ENCODE peak calls at places on chromosomes 16 and 17, in six cellular contexts. N, F, W, E, C and Z are unnamed samples.

GRCh38 chr17:33091271-33091670 is 99.6 kb downstream of the SPACA3 start:
- DNase-seq in N (peak; percentile 63), E (no peak), W (no peak), F (no peak), C (no peak), Z (no peak)

GRCh38 chr17:16872836-16873653 is 98.9 kb downstream of the TNFRSF13B start:
- DNase-seq in C (peak; percentile 72), N (no peak), W (no peak), E (no peak), F (peak; percentile 26), Z (peak; percentile 60)

GRCh38 chr17:17547210-17547764 is 44.2 kb downstream of the PEMT start:
- DNase-seq in C (no peak), N (no peak), W (no peak), F (peak; percentile 46), E (no peak), Z (no peak)

GRCh38 chr16:86122681-86123342 is 223.8 kb downstream of the IRF8 start:
- DNase-seq in W (peak; percentile 58), C (no peak), N (no peak), F (no peak), E (no peak), Z (no peak)

GRCh38 chr17:9371019-9371418 is 204.6 kb downstream of the STX8 start:
- DNase-seq in C (peak; percentile 48), W (no peak), N (peak; percentile 98), E (no peak), F (no peak), Z (no peak)

GRCh38 chr17:56887105-56887504 is 26.7 kb downstream of the TRIM25 start:
- DNase-seq in E (no peak), N (peak; percentile 10), C (no peak), W (no peak), F (no peak), Z (no peak)

GRCh38 chr16:22337045-22337444 is 37.4 kb downstream of the CDR2 start:
- DNase-seq in W (no peak), F (no peak), N (no peak), C (no peak), E (no peak), Z (no peak)

GRCh38 chr16:49456763-49457162 is 83.2 kb downstream of the C16orf78 start:
- DNase-seq in F (no peak), E (no peak), W (peak; percentile 44), C (no peak), N (no peak), Z (no peak)

GRCh38 chr16:89360760-89361435 is 129.5 kb downstream of the ANKRD11 start:
- DNase-seq in E (no peak), W (no peak), C (no peak), F (no peak), N (no peak), Z (no peak)

DNA sequence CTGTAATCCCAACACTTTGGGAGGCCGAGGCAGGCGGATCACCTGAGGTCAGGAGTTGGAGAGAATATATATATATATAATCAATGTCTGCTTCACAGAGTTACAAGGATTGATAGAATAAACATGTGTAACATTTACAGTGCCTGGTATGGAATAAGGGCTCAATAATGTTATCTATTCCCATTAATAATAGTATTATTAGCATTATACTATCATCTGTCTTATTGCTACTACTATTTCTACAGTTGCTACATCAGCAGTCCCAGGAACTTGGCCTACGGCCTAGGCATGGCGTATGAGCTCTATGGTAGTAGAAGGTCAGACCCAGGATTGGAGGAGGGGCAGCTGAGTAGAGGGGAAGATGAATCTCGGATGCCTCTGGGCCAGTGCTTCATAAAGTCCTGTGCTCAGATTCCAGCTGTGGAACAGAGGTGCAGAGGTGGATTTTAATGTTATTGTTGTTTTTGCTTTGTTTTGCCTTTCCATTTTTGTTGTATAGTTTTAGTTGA is 146.3 kb upstream of the TBX2 start:
- DNase-seq in C (no peak), N (no peak), F (peak; percentile 45), W (no peak), E (no peak), Z (no peak)
- H3K4me1 ChIP-seq in C (peaks cover 37% of the 10 kb centered on the region), N (peaks cover 33% of the 10 kb centered on the region), F (peaks cover 22% of the 10 kb centered on the region), W (peaks cover 29% of the 10 kb centered on the region), E (peaks cover 12% of the 10 kb centered on the region), Z (peaks cover 6% of the 10 kb centered on the region)

GRCh38 chr17:20153231-20153630 is 144.1 kb downstream of the SPECC1 start:
- DNase-seq in C (no peak), N (no peak), W (no peak), F (no peak), E (no peak), Z (no peak)
- H3K4me3 ChIP-seq in C (no peak overlapping the region), N (no peak overlapping the region), W (no peak overlapping the region), F (no peak overlapping the region), E (no peak overlapping the region), Z (no peak overlapping the region)

GRCh38 chr17:19397556-19398041 is 10.6 kb upstream of the MFAP4 start:
- DNase-seq in F (no peak), C (no peak), N (no peak), E (no peak), W (no peak), Z (no peak)

GRCh38 chr17:19401321-19402010 is 9.6 kb upstream of the RNF112 start:
- DNase-seq in W (peak; percentile 35), N (no peak), C (no peak), E (no peak), F (no peak), Z (no peak)

GRCh38 chr17:19403021-19403420 is 8.0 kb upstream of the RNF112 start:
- DNase-seq in F (no peak), E (no peak), N (no peak), W (peak; percentile 51), C (no peak), Z (no peak)

GRCh38 chr17:19398301-19399181 is 11.6 kb upstream of the MFAP4 start:
- DNase-seq in N (peak; percentile 19), W (peak; percentile 85), C (no peak), E (no peak), F (peak; percentile 43), Z (no peak)

DNA sequence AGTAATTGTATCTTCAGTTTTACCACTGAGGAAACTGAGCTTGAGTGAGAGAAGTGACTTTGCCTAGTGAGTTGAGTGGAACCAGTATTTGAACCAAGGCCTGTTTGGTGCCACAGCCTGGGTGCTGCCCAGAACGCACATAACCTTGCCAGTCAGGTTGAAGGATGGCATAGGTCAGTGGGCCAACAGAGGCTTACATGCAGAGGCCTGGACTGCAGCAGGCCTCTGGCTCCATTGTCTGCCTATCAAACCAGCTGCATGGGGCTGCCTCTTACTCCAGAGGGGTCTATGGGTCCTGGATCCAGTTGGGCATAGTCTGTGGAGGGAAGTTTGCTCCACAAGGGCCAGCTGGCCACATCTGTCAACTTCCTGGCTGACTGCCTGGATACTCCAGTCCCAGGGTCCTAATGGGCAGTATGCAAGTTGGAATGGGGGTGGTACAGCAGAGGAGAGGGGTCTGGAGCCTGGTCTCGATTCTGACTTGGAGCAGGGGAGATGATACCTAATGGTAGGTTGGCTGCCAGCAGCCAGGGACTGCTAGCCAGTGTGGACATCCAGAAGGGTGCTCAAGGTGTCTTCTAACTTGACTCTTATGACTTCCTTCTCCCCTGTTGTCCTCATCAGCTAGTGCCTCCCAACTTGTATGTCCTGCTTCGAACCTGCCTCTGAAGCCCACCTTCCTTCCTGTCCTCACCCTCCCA is 11.1 kb upstream of the RNF112 start:
- DNase-seq in E (no peak), N (no peak), F (no peak), C (no peak), W (no peak), Z (no peak)
- H3K4me1 ChIP-seq in E (peaks cover 29% of the 10 kb centered on the region), N (peaks cover 6% of the 10 kb centered on the region), F (peaks cover 10% of the 10 kb centered on the region), C (peaks cover 11% of the 10 kb centered on the region), W (peaks cover 37% of the 10 kb centered on the region), Z (peaks cover 8% of the 10 kb centered on the region)

GRCh38 chr16:14485811-14486519 is 144.1 kb downstream of the PARN start:
- DNase-seq in E (no peak), F (no peak), C (no peak), W (no peak), N (no peak), Z (no peak)
- H3K4me3 ChIP-seq in E (peak overlapping the region; percentile 52), F (peak overlapping the region; percentile 37), C (no peak overlapping the region), W (no peak overlapping the region), N (no peak overlapping the region), Z (no peak overlapping the region)

GRCh38 chr17:42284020-42284369 is 4.3 kb upstream of the STAT5A start:
- DNase-seq in F (no peak), W (peak; percentile 42), C (no peak), E (no peak), N (no peak), Z (no peak)
- H3K4me1 ChIP-seq in F (peaks cover 17% of the 10 kb centered on the region), W (peaks cover 22% of the 10 kb centered on the region), C (peaks cover 12% of the 10 kb centered on the region), E (peaks cover 21% of the 10 kb centered on the region), N (no peaks in the 10 kb centered on the region), Z (peaks cover 11% of the 10 kb centered on the region)

GRCh38 chr16:53515259-53515658 is 12.2 kb upstream of the AKTIP start:
- DNase-seq in W (peak; percentile 24), F (no peak), N (peak; percentile 52), C (no peak), E (no peak), Z (no peak)

GRCh38 chr16:53509906-53510703 is 7.1 kb upstream of the AKTIP start:
- DNase-seq in C (peak; percentile 58), N (peak; percentile 48), E (no peak), F (peak; percentile 54), W (peak; percentile 83), Z (no peak)

GRCh38 chr16:53510704-53511070 is 7.7 kb upstream of the AKTIP start:
- DNase-seq in N (no peak), C (no peak), E (no peak), W (no peak), F (no peak), Z (no peak)

GRCh38 chr16:53511084-53511402 is 8.0 kb upstream of the AKTIP start:
- DNase-seq in C (no peak), W (no peak), E (no peak), F (no peak), N (no peak), Z (peak; percentile 52)

GRCh38 chr16:53511403-53512280 is 8.6 kb upstream of the AKTIP start:
- DNase-seq in W (no peak), E (no peak), F (no peak), C (no peak), N (no peak), Z (peak; percentile 63)
- H3K4me3 ChIP-seq in W (no peak overlapping the region), E (no peak overlapping the region), F (no peak overlapping the region), C (no peak overlapping the region), N (no peak overlapping the region), Z (no peak overlapping the region)